ENCODE peak calls at places on chromosomes 6 and 20, in ten cellular contexts. One of them, this sample, is unnamed.

GRCh38 chr20:46207031-46207549 is 89.0 kb downstream of the CD40 start:
- DNase-seq in adrenal gland: peak
- DNase-seq in GM12865: no peak
- DNase-seq in lower leg skin: no peak
- DNase-seq in IMR-90: no peak
- DNase-seq in thyroid gland: no peak
- DNase-seq in cardiac fibroblast: no peak
- DNase-seq in body of pancreas: no peak
- DNase-seq in A549: no peak
- DNase-seq in Calu3: no peak
- DNase-seq in this sample: no peak

GRCh38 chr20:40467014-40467413 is 222.0 kb downstream of the MAFB start:
- DNase-seq in IMR-90: no peak
- DNase-seq in cardiac fibroblast: no peak
- DNase-seq in adrenal gland: no peak
- DNase-seq in Calu3: no peak
- DNase-seq in GM12865: no peak
- DNase-seq in body of pancreas: no peak
- DNase-seq in A549: no peak
- DNase-seq in lower leg skin: no peak
- DNase-seq in thyroid gland: no peak
- DNase-seq in this sample: no peak

GRCh38 chr20:4025679-4026078 is 10.3 kb upstream of the RNF24 start:
- DNase-seq in A549: no peak
- DNase-seq in lower leg skin: no peak
- DNase-seq in IMR-90: no peak
- DNase-seq in cardiac fibroblast: peak
- DNase-seq in thyroid gland: no peak
- DNase-seq in GM12865: no peak
- DNase-seq in adrenal gland: no peak
- DNase-seq in body of pancreas: no peak
- DNase-seq in Calu3: no peak
- DNase-seq in this sample: no peak

GRCh38 chr6:151502499-151502898 is 8.7 kb downstream of the CCDC170 start:
- DNase-seq in body of pancreas: no peak
- DNase-seq in GM12865: no peak
- DNase-seq in adrenal gland: no peak
- DNase-seq in IMR-90: peak
- DNase-seq in cardiac fibroblast: peak
- DNase-seq in lower leg skin: no peak
- DNase-seq in Calu3: no peak
- DNase-seq in A549: no peak
- DNase-seq in thyroid gland: no peak
- DNase-seq in this sample: no peak

GRCh38 chr20:34536798-34537394 is 20.7 kb downstream of the DYNLRB1 start:
- DNase-seq in Calu3: no peak
- DNase-seq in body of pancreas: peak
- DNase-seq in A549: peak
- DNase-seq in GM12865: peak
- DNase-seq in IMR-90: no peak
- DNase-seq in lower leg skin: no peak
- DNase-seq in thyroid gland: peak
- DNase-seq in cardiac fibroblast: peak
- DNase-seq in adrenal gland: peak
- DNase-seq in this sample: no peak

GRCh38 chr20:37574199-37574890 is 46.7 kb upstream of the BLCAP start:
- DNase-seq in Calu3: no peak
- DNase-seq in thyroid gland: no peak
- DNase-seq in adrenal gland: peak
- DNase-seq in A549: no peak
- DNase-seq in lower leg skin: no peak
- DNase-seq in cardiac fibroblast: no peak
- DNase-seq in IMR-90: no peak
- DNase-seq in body of pancreas: no peak
- DNase-seq in GM12865: no peak
- DNase-seq in this sample: peak

GRCh38 chr6:52603000-52603795 is 26.3 kb upstream of the TRAM2 start:
- DNase-seq in body of pancreas: no peak
- DNase-seq in adrenal gland: no peak
- DNase-seq in IMR-90: peak
- DNase-seq in Calu3: no peak
- DNase-seq in GM12865: peak
- DNase-seq in lower leg skin: no peak
- DNase-seq in A549: no peak
- DNase-seq in thyroid gland: no peak
- DNase-seq in cardiac fibroblast: peak
- DNase-seq in this sample: no peak

GRCh38 chr20:54479138-54479906 is 3.9 kb downstream of the DOK5 start:
- DNase-seq in adrenal gland: no peak
- DNase-seq in thyroid gland: no peak
- DNase-seq in lower leg skin: no peak
- DNase-seq in GM12865: no peak
- DNase-seq in A549: peak
- DNase-seq in body of pancreas: no peak
- DNase-seq in IMR-90: peak
- DNase-seq in cardiac fibroblast: no peak
- DNase-seq in Calu3: peak
- DNase-seq in this sample: no peak

GRCh38 chr6:53376661-53377226 is 28.0 kb upstream of the ELOVL5 start:
- DNase-seq in IMR-90: no peak
- DNase-seq in adrenal gland: no peak
- DNase-seq in A549: no peak
- DNase-seq in thyroid gland: peak
- DNase-seq in cardiac fibroblast: no peak
- DNase-seq in Calu3: no peak
- DNase-seq in body of pancreas: no peak
- DNase-seq in GM12865: no peak
- DNase-seq in lower leg skin: no peak
- DNase-seq in this sample: no peak

GRCh38 chr6:31821301-31822037 is 6.1 kb upstream of the HSPA1B start:
- DNase-seq in thyroid gland: peak
- DNase-seq in IMR-90: peak
- DNase-seq in adrenal gland: peak
- DNase-seq in GM12865: peak
- DNase-seq in body of pancreas: peak
- DNase-seq in Calu3: peak
- DNase-seq in lower leg skin: no peak
- DNase-seq in cardiac fibroblast: peak
- DNase-seq in A549: peak
- DNase-seq in this sample: no peak

GRCh38 chr6:31820051-31820389 is 4.7 kb downstream of the HSPA1A start:
- DNase-seq in lower leg skin: no peak
- DNase-seq in IMR-90: no peak
- DNase-seq in thyroid gland: no peak
- DNase-seq in Calu3: no peak
- DNase-seq in adrenal gland: no peak
- DNase-seq in GM12865: no peak
- DNase-seq in cardiac fibroblast: no peak
- DNase-seq in A549: no peak
- DNase-seq in body of pancreas: no peak
- DNase-seq in this sample: no peak

GRCh38 chr6:31825553-31825952 is 2.0 kb upstream of the HSPA1B start:
- DNase-seq in IMR-90: no peak
- DNase-seq in thyroid gland: no peak
- DNase-seq in A549: no peak
- DNase-seq in Calu3: no peak
- DNase-seq in cardiac fibroblast: no peak
- DNase-seq in body of pancreas: no peak
- DNase-seq in lower leg skin: no peak
- DNase-seq in adrenal gland: no peak
- DNase-seq in GM12865: no peak
- DNase-seq in this sample: no peak

GRCh38 chr6:31826793-31827285 is 699 bp upstream of the HSPA1B start:
- DNase-seq in lower leg skin: peak
- DNase-seq in Calu3: peak
- DNase-seq in GM12865: peak
- DNase-seq in adrenal gland: peak
- DNase-seq in body of pancreas: peak
- DNase-seq in thyroid gland: peak
- DNase-seq in A549: peak
- DNase-seq in cardiac fibroblast: peak
- DNase-seq in IMR-90: no peak
- DNase-seq in this sample: peak

GRCh38 chr6:31822038-31822821 is 5.3 kb upstream of the HSPA1B start:
- DNase-seq in IMR-90: peak
- DNase-seq in body of pancreas: peak
- DNase-seq in adrenal gland: peak
- DNase-seq in GM12865: peak
- DNase-seq in cardiac fibroblast: peak
- DNase-seq in Calu3: peak
- DNase-seq in thyroid gland: peak
- DNase-seq in lower leg skin: peak
- DNase-seq in A549: peak
- DNase-seq in this sample: no peak
- TF ChIP-seq CTCF in IMR-90: no peak
- TF ChIP-seq CTCF in body of pancreas: no peak
- TF ChIP-seq CTCF in adrenal gland: no peak
- TF ChIP-seq CTCF in GM12865: no peak
- TF ChIP-seq CTCF in cardiac fibroblast: no peak
- TF ChIP-seq CTCF in Calu3: no peak
- TF ChIP-seq CTCF in thyroid gland: no peak
- TF ChIP-seq CTCF in lower leg skin: no peak
- TF ChIP-seq CTCF in A549: no peak
- TF ChIP-seq CTCF in this sample: no peak

GRCh38 chr6:36028088-36028886 is 679 bp downstream of the MAPK14 start:
- DNase-seq in Calu3: peak
- DNase-seq in body of pancreas: peak
- DNase-seq in cardiac fibroblast: peak
- DNase-seq in IMR-90: peak
- DNase-seq in A549: peak
- DNase-seq in lower leg skin: peak
- DNase-seq in GM12865: peak
- DNase-seq in thyroid gland: peak
- DNase-seq in adrenal gland: peak
- DNase-seq in this sample: no peak
- TF ChIP-seq CTCF in Calu3: no peak
- TF ChIP-seq CTCF in body of pancreas: no peak
- TF ChIP-seq CTCF in cardiac fibroblast: no peak
- TF ChIP-seq CTCF in IMR-90: no peak
- TF ChIP-seq CTCF in A549: no peak
- TF ChIP-seq CTCF in lower leg skin: no peak
- TF ChIP-seq CTCF in GM12865: no peak
- TF ChIP-seq CTCF in thyroid gland: no peak
- TF ChIP-seq CTCF in adrenal gland: no peak
- TF ChIP-seq CTCF in this sample: no peak

GRCh38 chr6:89584539-89584938 is 54.0 kb downstream of the LYRM2 start:
- DNase-seq in IMR-90: no peak
- DNase-seq in Calu3: no peak
- DNase-seq in A549: no peak
- DNase-seq in GM12865: no peak
- DNase-seq in body of pancreas: no peak
- DNase-seq in cardiac fibroblast: no peak
- DNase-seq in thyroid gland: no peak
- DNase-seq in adrenal gland: no peak
- DNase-seq in lower leg skin: no peak
- DNase-seq in this sample: no peak

GRCh38 chr6:89581669-89582068 is 56.9 kb downstream of the LYRM2 start:
- DNase-seq in IMR-90: no peak
- DNase-seq in cardiac fibroblast: no peak
- DNase-seq in lower leg skin: no peak
- DNase-seq in A549: no peak
- DNase-seq in adrenal gland: no peak
- DNase-seq in Calu3: no peak
- DNase-seq in thyroid gland: no peak
- DNase-seq in body of pancreas: no peak
- DNase-seq in GM12865: no peak
- DNase-seq in this sample: no peak

GRCh38 chr6:89585156-89585555 is 53.4 kb downstream of the LYRM2 start:
- DNase-seq in cardiac fibroblast: no peak
- DNase-seq in lower leg skin: no peak
- DNase-seq in thyroid gland: no peak
- DNase-seq in A549: no peak
- DNase-seq in GM12865: no peak
- DNase-seq in body of pancreas: no peak
- DNase-seq in adrenal gland: no peak
- DNase-seq in IMR-90: no peak
- DNase-seq in Calu3: no peak
- DNase-seq in this sample: no peak

GRCh38 chr6:89582669-89583325 is 55.8 kb downstream of the LYRM2 start:
- DNase-seq in adrenal gland: no peak
- DNase-seq in thyroid gland: no peak
- DNase-seq in Calu3: no peak
- DNase-seq in IMR-90: no peak
- DNase-seq in lower leg skin: no peak
- DNase-seq in body of pancreas: no peak
- DNase-seq in A549: no peak
- DNase-seq in GM12865: no peak
- DNase-seq in cardiac fibroblast: no peak
- DNase-seq in this sample: no peak

GRCh38 chr6:89583559-89583958 is 55.0 kb downstream of the LYRM2 start:
- DNase-seq in adrenal gland: no peak
- DNase-seq in Calu3: no peak
- DNase-seq in thyroid gland: no peak
- DNase-seq in lower leg skin: no peak
- DNase-seq in IMR-90: no peak
- DNase-seq in body of pancreas: no peak
- DNase-seq in A549: no peak
- DNase-seq in GM12865: no peak
- DNase-seq in cardiac fibroblast: no peak
- DNase-seq in this sample: no peak
- TF ChIP-seq CTCF in adrenal gland: no peak
- TF ChIP-seq CTCF in Calu3: no peak
- TF ChIP-seq CTCF in thyroid gland: no peak
- TF ChIP-seq CTCF in lower leg skin: no peak
- TF ChIP-seq CTCF in IMR-90: no peak
- TF ChIP-seq CTCF in body of pancreas: no peak
- TF ChIP-seq CTCF in A549: no peak
- TF ChIP-seq CTCF in GM12865: no peak
- TF ChIP-seq CTCF in cardiac fibroblast: no peak
- TF ChIP-seq CTCF in this sample: no peak

DNA sequence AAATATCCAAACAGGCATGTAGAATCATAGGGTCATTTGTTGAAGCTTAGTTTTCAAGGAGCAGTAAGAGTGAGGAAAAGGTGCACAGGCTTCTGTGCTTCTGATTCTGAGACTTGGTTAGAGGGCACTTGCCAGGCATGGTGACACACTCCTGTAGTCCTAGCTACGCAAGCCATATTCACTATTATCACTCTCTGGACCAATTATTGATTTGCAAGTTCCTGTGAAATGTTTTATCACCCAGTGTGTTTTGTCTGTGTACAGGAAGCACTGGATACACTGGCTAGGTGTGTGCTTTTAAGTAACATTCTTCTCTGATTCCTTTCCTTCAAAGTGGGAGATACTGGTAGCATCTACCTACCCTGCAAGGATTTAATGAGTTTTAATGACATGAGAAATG is 76.3 kb downstream of the JARID2 start:
- DNase-seq in Calu3: no peak
- DNase-seq in thyroid gland: no peak
- DNase-seq in GM12865: no peak
- DNase-seq in IMR-90: no peak
- DNase-seq in cardiac fibroblast: no peak
- DNase-seq in lower leg skin: no peak
- DNase-seq in adrenal gland: no peak
- DNase-seq in body of pancreas: no peak
- DNase-seq in A549: no peak
- DNase-seq in this sample: no peak
- TF ChIP-seq CTCF in Calu3: no peak
- TF ChIP-seq CTCF in thyroid gland: no peak
- TF ChIP-seq CTCF in GM12865: no peak
- TF ChIP-seq CTCF in IMR-90: no peak
- TF ChIP-seq CTCF in cardiac fibroblast: no peak
- TF ChIP-seq CTCF in lower leg skin: no peak
- TF ChIP-seq CTCF in adrenal gland: no peak
- TF ChIP-seq CTCF in body of pancreas: no peak
- TF ChIP-seq CTCF in A549: no peak
- TF ChIP-seq CTCF in this sample: no peak

GRCh38 chr6:18997375-18997826 is 610.3 kb downstream of the RNF144B start:
- DNase-seq in Calu3: no peak
- DNase-seq in A549: peak
- DNase-seq in adrenal gland: no peak
- DNase-seq in GM12865: peak
- DNase-seq in IMR-90: peak
- DNase-seq in cardiac fibroblast: peak
- DNase-seq in body of pancreas: peak
- DNase-seq in lower leg skin: no peak
- DNase-seq in thyroid gland: peak
- DNase-seq in this sample: no peak
- TF ChIP-seq CTCF in Calu3: peak
- TF ChIP-seq CTCF in A549: peak
- TF ChIP-seq CTCF in adrenal gland: peak
- TF ChIP-seq CTCF in GM12865: peak
- TF ChIP-seq CTCF in IMR-90: peak
- TF ChIP-seq CTCF in cardiac fibroblast: peak
- TF ChIP-seq CTCF in body of pancreas: peak
- TF ChIP-seq CTCF in lower leg skin: no peak
- TF ChIP-seq CTCF in thyroid gland: peak
- TF ChIP-seq CTCF in this sample: peak

This sample was measured in osteocyte.